ENCODE peak calls at places on chromosomes 13 and 19, in seven cellular contexts. Q is astrocyte of the spinal cord, X is pancreas, W is HFFc6, G is left lung, V is endodermal cell, U is neural crest cell. N is an unnamed sample.

GRCh38 chr13:102487330-102487729 is 85.5 kb upstream of the FGF14 start:
- DNase-seq in Q (no peak), V (no peak), W (no peak), X (no peak), G (no peak), U (no peak), N (no peak)

GRCh38 chr19:8445488-8446001 is 770 bp downstream of the HNRNPM start:
- DNase-seq in U (peak), G (peak), Q (no peak), V (peak), X (peak), W (no peak), N (peak)

GRCh38 chr13:20686863-20687579 is 16.5 kb upstream of the IL17D start:
- DNase-seq in W (no peak), G (no peak), Q (no peak), X (no peak), U (no peak), V (no peak), N (no peak)

GRCh38 chr13:99646866-99647592 is 145.8 kb downstream of the TM9SF2 start:
- DNase-seq in W (no peak), G (no peak), V (no peak), X (no peak), Q (no peak), U (no peak), N (no peak)

GRCh38 chr13:66367356-66367755 is 862.8 kb downstream of the PCDH9 start:
- DNase-seq in G (no peak), V (no peak), W (no peak), U (no peak), X (no peak), Q (peak), N (no peak)

GRCh38 chr19:34838753-34839431 is 65.9 kb upstream of the ZNF599 start:
- DNase-seq in G (no peak), W (no peak), X (no peak), V (peak), Q (no peak), U (peak), N (no peak)

GRCh38 chr13:33186851-33187250 is 98.7 kb downstream of the STARD13 start:
- DNase-seq in Q (peak), V (peak), X (no peak), U (no peak), G (no peak), W (no peak), N (no peak)

GRCh38 chr19:17488593-17489391 is 18.5 kb downstream of the SLC27A1 start:
- DNase-seq in Q (no peak), U (peak), X (peak), W (no peak), V (peak), G (peak), N (peak)

GRCh38 chr19:4555657-4556561 is 3.6 kb downstream of the SEMA6B start:
- DNase-seq in V (peak), W (no peak), U (no peak), X (no peak), G (no peak), Q (no peak), N (no peak)

GRCh38 chr19:17078920-17079709 is 3.5 kb downstream of the MYO9B start:
- DNase-seq in X (no peak), U (no peak), V (no peak), Q (peak), W (no peak), G (no peak), N (no peak)

GRCh38 chr13:110809871-110810486 is 96.5 kb downstream of the ING1 start:
- DNase-seq in V (no peak), G (no peak), Q (no peak), X (no peak), W (no peak), U (no peak), N (no peak)

GRCh38 chr13:73142091-73142490 is 83.3 kb downstream of the KLF5 start:
- DNase-seq in Q (no peak), V (no peak), X (no peak), G (no peak), W (no peak), U (no peak), N (no peak)

GRCh38 chr19:13262450-13262849 is 112.2 kb downstream of the IER2 start:
- DNase-seq in X (no peak), W (peak), V (no peak), U (no peak), G (no peak), Q (peak), N (no peak)

GRCh38 chr13:42405665-42406390 is 133.9 kb downstream of the AKAP11 start:
- DNase-seq in W (no peak), U (no peak), Q (peak), V (no peak), X (no peak), G (no peak), N (no peak)

GRCh38 chr19:11479470-11480080 is 1.3 kb downstream of the ELAVL3 start:
- DNase-seq in V (peak), G (no peak), U (peak), X (no peak), W (no peak), Q (no peak), N (no peak)

GRCh38 chr19:47381653-47382279 is 32.7 kb downstream of the DHX34 start:
- DNase-seq in W (no peak), V (no peak), X (no peak), Q (no peak), G (peak), U (no peak), N (no peak)

GRCh38 chr19:11446271-11446651 is 10.8 kb downstream of the PRKCSH start:
- DNase-seq in W (no peak), U (no peak), V (no peak), Q (no peak), X (no peak), G (no peak), N (no peak)

GRCh38 chr19:23313196-23313595 is 63.0 kb upstream of the ZNF724 start:
- DNase-seq in U (no peak), W (no peak), Q (no peak), G (no peak), X (no peak), V (no peak), N (no peak)

GRCh38 chr13:71856548-71856947 is 10.5 kb downstream of the DACH1 start:
- DNase-seq in X (no peak), U (no peak), V (no peak), G (no peak), Q (no peak), W (no peak), N (no peak)

GRCh38 chr13:39783051-39783450 is 127.6 kb downstream of the COG6 start:
- DNase-seq in G (no peak), U (no peak), X (no peak), V (no peak), Q (no peak), W (no peak), N (no peak)
- TF ChIP-seq CTCF in G (no peak), U (no peak), X (no peak), V (no peak), Q (no peak), W (peak), N (peak)

GRCh38 chr13:95698047-95698749 is 21.3 kb downstream of the DNAJC3 start:
- DNase-seq in Q (no peak), X (no peak), W (no peak), U (no peak), G (no peak), V (no peak), N (no peak)
- TF ChIP-seq CTCF in Q (peak), X (no peak), W (peak), U (peak), G (no peak), V (peak), N (peak)

GRCh38 chr13:76014618-76015315 is 378.6 kb downstream of the LMO7 start:
- DNase-seq in G (no peak), U (no peak), X (peak), W (no peak), Q (peak), V (no peak), N (no peak)

GRCh38 chr13:76012091-76012721 is 376.1 kb downstream of the LMO7 start:
- DNase-seq in X (no peak), W (peak), U (no peak), V (no peak), G (no peak), Q (peak), N (no peak)

GRCh38 chr13:76004411-76004810 is 368.3 kb downstream of the LMO7 start:
- DNase-seq in X (no peak), U (no peak), V (no peak), G (no peak), Q (no peak), W (no peak), N (no peak)

GRCh38 chr13:76009491-76009890 is 373.4 kb downstream of the LMO7 start:
- DNase-seq in W (no peak), Q (peak), X (no peak), G (no peak), U (no peak), V (no peak), N (no peak)
- TF ChIP-seq CTCF in W (no peak), Q (no peak), X (no peak), G (no peak), U (no peak), V (no peak), N (no peak)

GRCh38 chr13:36288794-36289391 is 8.7 kb downstream of the CCDC169 start:
- DNase-seq in G (no peak), U (no peak), V (no peak), Q (peak), X (no peak), W (no peak), N (no peak)

GRCh38 chr13:36282818-36283432 is 14.7 kb downstream of the CCDC169 start:
- DNase-seq in U (no peak), Q (peak), W (peak), G (no peak), X (no peak), V (no peak), N (no peak)
- TF ChIP-seq CTCF in U (peak), Q (peak), W (peak), G (peak), X (peak), V (peak), N (peak)

DNA sequence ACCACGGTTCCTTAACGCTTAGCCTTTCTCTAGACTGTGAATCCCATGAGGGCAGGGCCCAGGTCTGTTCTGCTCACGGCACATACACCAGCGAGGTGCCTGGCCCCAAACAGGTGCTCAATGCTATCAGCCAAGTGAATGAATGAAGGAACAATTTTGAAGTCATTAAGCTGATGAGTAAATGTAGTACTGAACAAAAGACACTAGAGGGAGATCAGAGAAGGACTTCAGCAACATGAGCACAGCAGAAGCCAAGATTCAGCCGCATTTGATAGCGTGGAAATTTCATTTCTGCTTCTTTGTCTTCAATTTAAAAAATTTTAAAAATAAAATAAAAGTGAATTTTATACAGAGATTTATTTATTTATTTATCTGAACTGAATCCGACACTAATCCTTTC is 20.1 kb upstream of the MYO16 start:
- DNase-seq in G (no peak), Q (peak), V (no peak), W (no peak), X (no peak), U (no peak), N (no peak)
- TF ChIP-seq CTCF in G (no peak), Q (peak), V (peak), W (peak), X (no peak), U (peak), N (peak)

GRCh38 chr13:109383683-109384082 is 402.7 kb downstream of the IRS2 start:
- DNase-seq in V (no peak), X (no peak), U (no peak), Q (peak), G (no peak), W (peak), N (no peak)
- TF ChIP-seq CTCF in V (no peak), X (no peak), U (no peak), Q (no peak), G (no peak), W (peak), N (no peak)

GRCh38 chr13:27338816-27339215 is 68.2 kb downstream of the RASL11A start:
- DNase-seq in U (no peak), X (no peak), W (no peak), G (no peak), Q (no peak), V (peak), N (no peak)

GRCh38 chr13:27338207-27338606 is 67.6 kb downstream of the RASL11A start:
- DNase-seq in W (no peak), Q (no peak), U (no peak), G (no peak), V (no peak), X (no peak), N (no peak)

GRCh38 chr13:27336005-27336673 is 65.5 kb downstream of the RASL11A start:
- DNase-seq in G (no peak), Q (peak), V (no peak), W (no peak), X (no peak), U (no peak), N (no peak)

GRCh38 chr13:27339299-27339698 is 68.7 kb downstream of the RASL11A start:
- DNase-seq in G (no peak), W (no peak), X (no peak), U (peak), V (peak), Q (peak), N (no peak)

GRCh38 chr13:27334774-27335490 is 64.3 kb downstream of the RASL11A start:
- DNase-seq in X (no peak), Q (no peak), G (no peak), W (no peak), U (no peak), V (no peak), N (no peak)
- TF ChIP-seq CTCF in X (no peak), Q (no peak), G (no peak), W (no peak), U (no peak), V (no peak), N (no peak)

DNA sequence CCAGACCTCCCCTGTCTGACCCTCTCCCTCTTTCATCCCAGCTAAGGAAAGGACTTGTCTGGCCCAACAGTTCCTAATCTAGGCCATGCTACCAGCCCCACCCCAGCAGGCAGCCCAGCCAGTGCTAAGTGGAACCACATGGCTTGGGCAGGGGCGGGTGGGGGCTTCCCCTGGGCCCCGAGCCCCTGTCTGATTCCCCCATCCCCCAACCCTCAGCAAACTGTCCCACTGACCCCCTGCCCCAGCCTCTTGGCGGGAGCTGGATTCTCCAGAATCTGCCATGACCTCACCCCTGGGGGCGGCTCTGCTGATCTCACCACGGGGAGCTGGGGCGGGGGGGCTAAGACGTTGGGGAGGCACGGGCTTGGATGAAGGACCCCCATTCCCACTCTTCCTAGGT is 2.9 kb downstream of the COL5A3 start:
- DNase-seq in V (no peak), Q (no peak), G (no peak), W (no peak), U (no peak), X (no peak), N (no peak)
- TF ChIP-seq CTCF in V (no peak), Q (no peak), G (no peak), W (no peak), U (no peak), X (no peak), N (no peak)

GRCh38 chr13:38868399-38868798 is 122.2 kb downstream of the STOML3 start:
- DNase-seq in X (no peak), V (no peak), U (no peak), Q (no peak), G (no peak), W (no peak), N (no peak)

GRCh38 chr13:38862443-38862842 is 128.2 kb downstream of the STOML3 start:
- DNase-seq in X (no peak), W (no peak), V (no peak), G (no peak), Q (no peak), U (no peak), N (no peak)

GRCh38 chr13:38863536-38863935 is 127.1 kb downstream of the STOML3 start:
- DNase-seq in X (no peak), V (no peak), Q (no peak), W (no peak), U (no peak), G (no peak), N (no peak)

GRCh38 chr13:38868870-38869269 is 121.8 kb downstream of the STOML3 start:
- DNase-seq in W (no peak), X (no peak), Q (no peak), U (no peak), V (no peak), G (no peak), N (no peak)

GRCh38 chr13:38866649-38867048 is 124.0 kb downstream of the STOML3 start:
- DNase-seq in U (no peak), Q (no peak), W (no peak), G (no peak), V (no peak), X (no peak), N (no peak)
- TF ChIP-seq CTCF in U (no peak), Q (no peak), W (no peak), G (no peak), V (no peak), X (no peak), N (no peak)

N was measured in mesothelial cell of epicardium.